ENCODE peak calls at places on chromosomes 5 and 9, in nine cellular contexts. F is ELR; J is HCEC 1CT; Z is naive thymus-derived CD4-positive, alpha-beta T cell; U is sciatic nerve; A is CD8-positive, alpha-beta T cell; R is neural progenitor cell; B is left ventricle myocardium inferior; V is left cardiac atrium. H is an unnamed sample.

GRCh38 chr5:159533197-159533596 is 202.9 kb upstream of the IL12B start:
- DNase-seq in F (peak; percentile 58), J (peak; percentile 78), Z (no peak), U (no peak), A (no peak), R (no peak), B (no peak), V (no peak), H (no peak)

GRCh38 chr5:72228957-72229356 is 91.1 kb downstream of the MRPS27 start:
- DNase-seq in F (no peak), J (no peak), Z (no peak), U (no peak), A (no peak), R (no peak), B (peak; percentile 41), V (no peak), H (no peak)

GRCh38 chr5:83718195-83718825 is 2.3 kb downstream of the HAPLN1 start:
- DNase-seq in F (peak; percentile 75), J (peak; percentile 69), Z (no peak), U (no peak), A (no peak), R (peak; percentile 82), B (no peak), V (no peak), H (peak; percentile 67)

GRCh38 chr5:1760656-1761452 is 38.8 kb downstream of the MRPL36 start:
- DNase-seq in F (no peak), J (no peak), Z (no peak), U (peak; percentile 43), A (no peak), R (no peak), B (no peak), V (no peak), H (no peak)

GRCh38 chr9:93020785-93021670 is 37.5 kb upstream of the SUSD3 start:
- DNase-seq in F (no peak), J (no peak), Z (peak; percentile 69), U (peak; percentile 43), A (no peak), R (no peak), B (no peak), V (no peak), H (no peak)

GRCh38 chr5:67211926-67212325 is 15.3 kb upstream of the CD180 start:
- DNase-seq in F (peak; percentile 83), J (peak; percentile 73), Z (no peak), U (no peak), A (no peak), R (no peak), B (no peak), V (no peak), H (peak; percentile 70)

GRCh38 chr5:142128675-142129208 is 20.2 kb downstream of the NDFIP1 start:
- DNase-seq in F (no peak), J (no peak), Z (no peak), U (no peak), A (no peak), R (no peak), B (no peak), V (no peak), H (no peak)

GRCh38 chr5:65858316-65858715 is 68.1 kb upstream of the ERBIN start:
- DNase-seq in F (peak; percentile 54), J (peak; percentile 50), Z (no peak), U (no peak), A (no peak), R (no peak), B (no peak), V (no peak), H (peak; percentile 73)

GRCh38 chr5:78757269-78758053 is 108.9 kb upstream of the LHFPL2 start:
- DNase-seq in F (peak; percentile 47), J (peak; percentile 84), Z (no peak), U (peak; percentile 61), A (no peak), R (no peak), B (peak; percentile 26), V (peak; percentile 43), H (peak; percentile 53)

GRCh38 chr5:125034331-125034730 is 287.9 kb upstream of the ZNF608 start:
- DNase-seq in F (no peak), J (no peak), Z (no peak), U (no peak), A (no peak), R (no peak), B (no peak), V (no peak), H (peak; percentile 27)

GRCh38 chr5:151589878-151590570 is 1.1 kb downstream of the FAT2 start:
- DNase-seq in F (peak; percentile 26), J (peak; percentile 2), Z (no peak), U (no peak), A (no peak), R (no peak), B (no peak), V (no peak), H (peak; percentile 81)

GRCh38 chr9:37840560-37841194 is 40.1 kb downstream of the DCAF10 start:
- DNase-seq in F (peak; percentile 87), J (peak; percentile 81), Z (no peak), U (no peak), A (no peak), R (no peak), B (no peak), V (no peak), H (peak; percentile 83)

GRCh38 chr5:158807-159447 is 32.4 kb upstream of the LRRC14B start:
- DNase-seq in F (no peak), J (no peak), Z (no peak), U (no peak), A (no peak), R (no peak), B (no peak), V (no peak), H (no peak)

GRCh38 chr5:111848374-111848914 is 91.5 kb upstream of the NREP start:
- DNase-seq in F (no peak), J (no peak), Z (no peak), U (no peak), A (no peak), R (no peak), B (no peak), V (no peak), H (peak; percentile 8)